ENCODE peak calls at places on chromosomes 16 and 17, in ten cellular contexts. R is left ventricle myocardium superior; U is CD4-positive, alpha-beta T cell; E is activated CD4-positive, CD25-positive, alpha-beta regulatory T cell; K is upper lobe of right lung; D is B cell; H is activated CD8-positive, alpha-beta T cell treated with anti-CD3 and anti-CD28 coated beads, Interleukin-2, amount 10 ng/mL, durations not matched to agents 7 days and 5 days; L is stimulated activated CD8-positive, alpha-beta memory T cell treated with anti-CD3 and anti-CD28 coated beads, Interleukin-2, amount 100 ng/mL, for 48 hours; V is EL; G is aorta. X is an unnamed sample.

GRCh38 chr16:50160495-50161164 is 7.5 kb downstream of the TENT4B start:
- DNase-seq in R (no peak), U (no peak), E (no peak), K (no peak), D (no peak), H (no peak), L (no peak), V (peak), G (no peak), X (no peak)

GRCh38 chr17:10698116-10698818 is 873 bp downstream of the ADPRM start:
- DNase-seq in R (no peak), U (no peak), E (no peak), K (no peak), D (peak), H (peak), L (no peak), V (peak), G (no peak), X (no peak)

GRCh38 chr16:52435573-52435972 is 111.4 kb downstream of the TOX3 start:
- DNase-seq in R (no peak), U (no peak), E (no peak), K (no peak), D (no peak), H (no peak), L (no peak), V (no peak), G (no peak), X (no peak)

GRCh38 chr17:9254841-9255240 is 233.5 kb downstream of the NTN1 start:
- DNase-seq in R (no peak), U (no peak), E (no peak), K (no peak), D (no peak), H (no peak), L (no peak), V (no peak), G (no peak), X (no peak)

GRCh38 chr16:19601083-19601976 is 45.8 kb downstream of the VPS35L start:
- DNase-seq in R (no peak), U (peak), E (no peak), K (no peak), D (no peak), H (peak), L (no peak), V (peak), G (no peak), X (no peak)

GRCh38 chr16:53456625-53457024 is 22.4 kb downstream of the RBL2 start:
- DNase-seq in R (no peak), U (no peak), E (no peak), K (no peak), D (no peak), H (peak), L (no peak), V (no peak), G (no peak), X (no peak)

GRCh38 chr17:74485012-74485743 is 18.7 kb downstream of the CD300A start:
- DNase-seq in R (no peak), U (no peak), E (no peak), K (no peak), D (no peak), H (no peak), L (no peak), V (no peak), G (no peak), X (no peak)

GRCh38 chr17:44267165-44267455 is 825 bp downstream of the SLC4A1 start:
- DNase-seq in R (no peak), U (no peak), E (no peak), K (no peak), D (no peak), H (no peak), L (no peak), V (no peak), G (no peak), X (no peak)

GRCh38 chr16:77840093-77840492 is 51.7 kb downstream of the VAT1L start:
- DNase-seq in R (no peak), U (no peak), E (no peak), K (no peak), D (no peak), H (no peak), L (no peak), V (no peak), G (no peak), X (no peak)

GRCh38 chr17:71440513-71440912 is 680.3 kb upstream of the SOX9 start:
- DNase-seq in R (no peak), U (no peak), E (no peak), K (no peak), D (no peak), H (no peak), L (no peak), V (no peak), G (no peak), X (no peak)

GRCh38 chr16:64626771-64627170 is 495.1 kb downstream of the CDH11 start:
- DNase-seq in R (no peak), U (no peak), E (no peak), K (no peak), D (no peak), H (no peak), L (no peak), V (no peak), G (peak), X (no peak)

GRCh38 chr16:53692146-53692545 is 11.5 kb downstream of the RPGRIP1L start:
- DNase-seq in R (no peak), U (no peak), E (no peak), K (no peak), D (no peak), H (no peak), L (no peak), V (no peak), G (no peak), X (no peak)

GRCh38 chr16:89564476-89565255 is 4.2 kb downstream of the RPL13 start:
- DNase-seq in R (no peak), U (no peak), E (no peak), K (no peak), D (no peak), H (no peak), L (no peak), V (peak), G (no peak), X (peak)

GRCh38 chr17:71849783-71850768 is 270.7 kb upstream of the SOX9 start:
- DNase-seq in R (no peak), U (no peak), E (no peak), K (no peak), D (no peak), H (no peak), L (no peak), V (no peak), G (no peak), X (no peak)

GRCh38 chr17:50303051-50303450 is 28.8 kb downstream of the TMEM92 start:
- DNase-seq in R (no peak), U (no peak), E (no peak), K (no peak), D (no peak), H (no peak), L (no peak), V (no peak), G (no peak), X (no peak)

GRCh38 chr17:59327136-59327878 is 4.1 kb upstream of the YPEL2 start:
- DNase-seq in R (no peak), U (no peak), E (no peak), K (no peak), D (no peak), H (no peak), L (no peak), V (no peak), G (no peak), X (no peak)

GRCh38 chr16:46607529-46607928 is 13.7 kb downstream of the SHCBP1 start:
- DNase-seq in R (no peak), U (no peak), E (no peak), K (no peak), D (no peak), H (no peak), L (no peak), V (peak), G (no peak), X (no peak)

GRCh38 chr17:29682054-29682453 is 59.3 kb upstream of the CORO6 start:
- DNase-seq in R (no peak), U (no peak), E (no peak), K (no peak), D (peak), H (no peak), L (no peak), V (no peak), G (no peak), X (no peak)

GRCh38 chr16:84618428-84619102 is 687 bp upstream of the COTL1 start:
- DNase-seq in R (no peak), U (no peak), E (no peak), K (no peak), D (no peak), H (peak), L (no peak), V (peak), G (peak), X (peak)

GRCh38 chr16:78852236-78852635 is 748.3 kb downstream of the MAF start:
- DNase-seq in R (no peak), U (no peak), E (no peak), K (no peak), D (no peak), H (no peak), L (no peak), V (no peak), G (no peak), X (no peak)

GRCh38 chr17:7888184-7888920 is at the start of gene CHD3:
- DNase-seq in R (peak), U (peak), E (peak), K (no peak), D (no peak), H (peak), L (peak), V (no peak), G (no peak), X (no peak)

GRCh38 chr17:38349097-38349904 is 2.3 kb upstream of the SOCS7 start:
- DNase-seq in R (peak), U (peak), E (peak), K (peak), D (peak), H (peak), L (peak), V (peak), G (peak), X (no peak)

GRCh38 chr16:25014500-25015147 is 545 bp downstream of the ARHGAP17 start:
- DNase-seq in R (peak), U (no peak), E (no peak), K (peak), D (peak), H (peak), L (no peak), V (peak), G (peak), X (no peak)

GRCh38 chr17:65953316-65954147 is 238.4 kb downstream of the CEP112 start:
- DNase-seq in R (no peak), U (no peak), E (no peak), K (no peak), D (no peak), H (no peak), L (no peak), V (no peak), G (no peak), X (no peak)

GRCh38 chr16:70520612-70521297 is 2.6 kb downstream of the COG4 start:
- DNase-seq in R (no peak), U (no peak), E (no peak), K (no peak), D (no peak), H (peak), L (no peak), V (peak), G (no peak), X (no peak)

GRCh38 chr17:57880086-57880456 is 30.2 kb upstream of the MRPS23 start:
- DNase-seq in R (no peak), U (no peak), E (no peak), K (no peak), D (no peak), H (no peak), L (no peak), V (no peak), G (no peak), X (no peak)

GRCh38 chr17:55225237-55225636 is 39.5 kb upstream of the HLF start:
- DNase-seq in R (no peak), U (no peak), E (no peak), K (no peak), D (no peak), H (no peak), L (no peak), V (no peak), G (no peak), X (no peak)

GRCh38 chr16:11201498-11202259 is 54.3 kb downstream of the SOCS1 start:
- DNase-seq in R (no peak), U (no peak), E (no peak), K (no peak), D (no peak), H (no peak), L (no peak), V (peak), G (no peak), X (peak)

GRCh38 chr16:66905633-66906539 is 12.8 kb downstream of the CDH16 start:
- DNase-seq in R (peak), U (peak), E (no peak), K (no peak), D (peak), H (peak), L (no peak), V (peak), G (peak), X (no peak)

GRCh38 chr17:17348872-17349723 is 45.9 kb downstream of the NT5M start:
- DNase-seq in R (no peak), U (no peak), E (no peak), K (peak), D (peak), H (no peak), L (no peak), V (no peak), G (peak), X (no peak)

GRCh38 chr17:7056386-7056785 is 12.5 kb upstream of the SLC16A11 start:
- DNase-seq in R (no peak), U (no peak), E (no peak), K (no peak), D (no peak), H (no peak), L (no peak), V (peak), G (no peak), X (no peak)

GRCh38 chr16:18853694-18854093 is 52.3 kb upstream of the ARL6IP1 start:
- DNase-seq in R (no peak), U (no peak), E (no peak), K (no peak), D (no peak), H (no peak), L (no peak), V (no peak), G (no peak), X (no peak)

GRCh38 chr17:51427259-51428255 is 167.2 kb downstream of the UTP18 start:
- DNase-seq in R (no peak), U (peak), E (no peak), K (no peak), D (no peak), H (peak), L (peak), V (no peak), G (no peak), X (no peak)